ENCODE peak calls at places on chromosomes 7 and 10, in ten cellular contexts. One of them, this sample, is unnamed.

GRCh38 chr10:119370046-119370770 is 162.8 kb downstream of the GRK5 start:
- DNase-seq in osteoblast: peak; percentile 95
- DNase-seq in NB4: no peak
- DNase-seq in activated T-cell treated with anti-CD3 and anti-CD28 coated beads for 1 hour: no peak
- DNase-seq in adrenal gland: no peak
- DNase-seq in bronchial epithelial cell: no peak
- DNase-seq in fibroblast of mammary gland: peak; percentile 84
- DNase-seq in fibroblast of lung: peak; percentile 93
- DNase-seq in lower lobe of right lung: no peak
- DNase-seq in pancreas: no peak
- DNase-seq in this sample: peak; percentile 68

GRCh38 chr10:93812664-93813338 is 55.1 kb downstream of the LGI1 start:
- DNase-seq in pancreas: no peak
- DNase-seq in lower lobe of right lung: no peak
- DNase-seq in fibroblast of mammary gland: no peak
- DNase-seq in NB4: no peak
- DNase-seq in fibroblast of lung: no peak
- DNase-seq in osteoblast: no peak
- DNase-seq in bronchial epithelial cell: no peak
- DNase-seq in activated T-cell treated with anti-CD3 and anti-CD28 coated beads for 1 hour: no peak
- DNase-seq in adrenal gland: no peak
- DNase-seq in this sample: no peak

GRCh38 chr10:119395287-119396007 is 147.1 kb downstream of the RGS10 start:
- DNase-seq in fibroblast of lung: peak; percentile 74
- DNase-seq in pancreas: no peak
- DNase-seq in bronchial epithelial cell: no peak
- DNase-seq in NB4: peak; percentile 93
- DNase-seq in fibroblast of mammary gland: peak; percentile 35
- DNase-seq in lower lobe of right lung: peak; percentile 73
- DNase-seq in osteoblast: peak; percentile 88
- DNase-seq in adrenal gland: peak; percentile 49
- DNase-seq in activated T-cell treated with anti-CD3 and anti-CD28 coated beads for 1 hour: no peak
- DNase-seq in this sample: no peak

GRCh38 chr7:2086229-2086628 is 146.5 kb downstream of the MAD1L1 start:
- DNase-seq in fibroblast of lung: no peak
- DNase-seq in lower lobe of right lung: no peak
- DNase-seq in activated T-cell treated with anti-CD3 and anti-CD28 coated beads for 1 hour: no peak
- DNase-seq in osteoblast: no peak
- DNase-seq in pancreas: no peak
- DNase-seq in NB4: no peak
- DNase-seq in fibroblast of mammary gland: no peak
- DNase-seq in adrenal gland: no peak
- DNase-seq in bronchial epithelial cell: no peak
- DNase-seq in this sample: no peak

GRCh38 chr10:22690614-22691431 is 23.6 kb downstream of the PIP4K2A start:
- DNase-seq in pancreas: no peak
- DNase-seq in osteoblast: no peak
- DNase-seq in NB4: peak; percentile 64
- DNase-seq in fibroblast of lung: peak; percentile 79
- DNase-seq in lower lobe of right lung: no peak
- DNase-seq in adrenal gland: no peak
- DNase-seq in fibroblast of mammary gland: peak; percentile 62
- DNase-seq in activated T-cell treated with anti-CD3 and anti-CD28 coated beads for 1 hour: no peak
- DNase-seq in bronchial epithelial cell: peak; percentile 48
- DNase-seq in this sample: no peak

GRCh38 chr10:48589266-48589665 is 15.6 kb downstream of the ARHGAP22 start:
- DNase-seq in pancreas: no peak
- DNase-seq in adrenal gland: no peak
- DNase-seq in lower lobe of right lung: no peak
- DNase-seq in fibroblast of lung: peak; percentile 92
- DNase-seq in fibroblast of mammary gland: peak; percentile 98
- DNase-seq in osteoblast: peak; percentile 98
- DNase-seq in NB4: no peak
- DNase-seq in bronchial epithelial cell: peak; percentile 98
- DNase-seq in activated T-cell treated with anti-CD3 and anti-CD28 coated beads for 1 hour: no peak
- DNase-seq in this sample: no peak

GRCh38 chr7:109890622-109891021 is 1200.3 kb upstream of the LRRN3 start:
- DNase-seq in fibroblast of lung: no peak
- DNase-seq in bronchial epithelial cell: no peak
- DNase-seq in osteoblast: no peak
- DNase-seq in activated T-cell treated with anti-CD3 and anti-CD28 coated beads for 1 hour: no peak
- DNase-seq in fibroblast of mammary gland: no peak
- DNase-seq in lower lobe of right lung: no peak
- DNase-seq in adrenal gland: no peak
- DNase-seq in pancreas: no peak
- DNase-seq in NB4: no peak
- DNase-seq in this sample: no peak

GRCh38 chr10:1406976-1407945 is 330.1 kb downstream of the ADARB2 start:
- DNase-seq in fibroblast of mammary gland: no peak
- DNase-seq in osteoblast: peak; percentile 63
- DNase-seq in activated T-cell treated with anti-CD3 and anti-CD28 coated beads for 1 hour: no peak
- DNase-seq in fibroblast of lung: no peak
- DNase-seq in lower lobe of right lung: no peak
- DNase-seq in pancreas: no peak
- DNase-seq in adrenal gland: no peak
- DNase-seq in bronchial epithelial cell: no peak
- DNase-seq in NB4: no peak
- DNase-seq in this sample: no peak

GRCh38 chr10:74039561-74040145 is 41.7 kb downstream of the VCL start:
- DNase-seq in adrenal gland: no peak
- DNase-seq in lower lobe of right lung: no peak
- DNase-seq in activated T-cell treated with anti-CD3 and anti-CD28 coated beads for 1 hour: no peak
- DNase-seq in fibroblast of lung: peak; percentile 79
- DNase-seq in fibroblast of mammary gland: peak; percentile 83
- DNase-seq in pancreas: no peak
- DNase-seq in osteoblast: peak; percentile 89
- DNase-seq in bronchial epithelial cell: no peak
- DNase-seq in NB4: peak; percentile 49
- DNase-seq in this sample: no peak

GRCh38 chr7:47285860-47286491 is 295.9 kb downstream of the TNS3 start:
- DNase-seq in fibroblast of mammary gland: peak; percentile 82
- DNase-seq in pancreas: no peak
- DNase-seq in NB4: no peak
- DNase-seq in fibroblast of lung: no peak
- DNase-seq in bronchial epithelial cell: no peak
- DNase-seq in osteoblast: no peak
- DNase-seq in lower lobe of right lung: no peak
- DNase-seq in adrenal gland: no peak
- DNase-seq in activated T-cell treated with anti-CD3 and anti-CD28 coated beads for 1 hour: no peak
- DNase-seq in this sample: no peak